ENCODE peak calls at places on chromosomes 2 and 18, in five cellular contexts. H is IMR-90, Z is neuronal stem cell, G is trophoblast cell, D is H1. M is an unnamed sample.
A peak's percentile ranks its signal among the peaks of the same experiment; 100 is the strongest.

GRCh38 chr2:45074713-45075112 is 65.5 kb upstream of the SIX2 start:
- DNase-seq in D (peak; percentile 34), Z (no peak), G (no peak), H (no peak), M (no peak)

GRCh38 chr2:85584354-85584856 is at the start of gene VAMP5:
- DNase-seq in Z (no peak), G (no peak), H (no peak), D (peak; percentile 64), M (no peak)

GRCh38 chr2:32558492-32558891 is 69.4 kb upstream of the TTC27 start:
- DNase-seq in H (no peak), D (no peak), Z (no peak), G (no peak), M (no peak)

GRCh38 chr2:64023485-64024258 is 4.4 kb upstream of the VPS54 start:
- DNase-seq in Z (no peak), D (no peak), G (no peak), H (no peak), M (no peak)

GRCh38 chr18:50695431-50696176 is 124.2 kb downstream of the MRO start:
- DNase-seq in Z (no peak), H (no peak), D (no peak), G (no peak), M (no peak)

GRCh38 chr2:222714361-222715256 is 43.2 kb downstream of the MOGAT1 start:
- DNase-seq in Z (no peak), D (no peak), H (no peak), G (no peak), M (peak; percentile 19)

GRCh38 chr2:42367835-42368234 is 6.8 kb upstream of the COX7A2L start:
- DNase-seq in D (no peak), G (no peak), Z (no peak), H (peak; percentile 12), M (no peak)

GRCh38 chr2:113831156-113831555 is 58.7 kb upstream of the ACTR3 start:
- DNase-seq in H (peak; percentile 13), G (peak; percentile 97), Z (no peak), D (no peak), M (peak; percentile 26)

GRCh38 chr2:48829569-48829968 is 74.0 kb upstream of the LHCGR start:
- DNase-seq in G (no peak), H (no peak), D (no peak), Z (no peak), M (no peak)

GRCh38 chr2:37379881-37380296 is 35.5 kb downstream of the QPCT start:
- DNase-seq in G (no peak), D (no peak), Z (no peak), H (no peak), M (no peak)

GRCh38 chr2:179818546-179818945 is 42.9 kb downstream of the ZNF385B start:
- DNase-seq in G (no peak), H (no peak), D (no peak), Z (no peak), M (no peak)

GRCh38 chr2:214410128-214410775 is 602 bp upstream of the VWC2L start:
- DNase-seq in D (no peak), Z (no peak), G (no peak), H (no peak), M (no peak)

GRCh38 chr2:217785544-217786045 is 217.2 kb downstream of the TNS1 start:
- DNase-seq in Z (peak; percentile 78), H (peak; percentile 60), D (peak; percentile 96), G (peak; percentile 55), M (peak; percentile 64)

GRCh38 chr2:197909377-197909776 is 105.0 kb downstream of the PLCL1 start:
- DNase-seq in Z (no peak), H (peak; percentile 97), D (no peak), G (peak; percentile 62), M (peak; percentile 22)

GRCh38 chr18:5842653-5843052 is 52.7 kb downstream of the TMEM200C start:
- DNase-seq in D (no peak), Z (no peak), G (no peak), H (no peak), M (no peak)

GRCh38 chr2:142037051-142037450 is 93.8 kb downstream of the LRP1B start:
- DNase-seq in G (no peak), H (no peak), D (no peak), Z (peak; percentile 31), M (peak; percentile 61)

DNA sequence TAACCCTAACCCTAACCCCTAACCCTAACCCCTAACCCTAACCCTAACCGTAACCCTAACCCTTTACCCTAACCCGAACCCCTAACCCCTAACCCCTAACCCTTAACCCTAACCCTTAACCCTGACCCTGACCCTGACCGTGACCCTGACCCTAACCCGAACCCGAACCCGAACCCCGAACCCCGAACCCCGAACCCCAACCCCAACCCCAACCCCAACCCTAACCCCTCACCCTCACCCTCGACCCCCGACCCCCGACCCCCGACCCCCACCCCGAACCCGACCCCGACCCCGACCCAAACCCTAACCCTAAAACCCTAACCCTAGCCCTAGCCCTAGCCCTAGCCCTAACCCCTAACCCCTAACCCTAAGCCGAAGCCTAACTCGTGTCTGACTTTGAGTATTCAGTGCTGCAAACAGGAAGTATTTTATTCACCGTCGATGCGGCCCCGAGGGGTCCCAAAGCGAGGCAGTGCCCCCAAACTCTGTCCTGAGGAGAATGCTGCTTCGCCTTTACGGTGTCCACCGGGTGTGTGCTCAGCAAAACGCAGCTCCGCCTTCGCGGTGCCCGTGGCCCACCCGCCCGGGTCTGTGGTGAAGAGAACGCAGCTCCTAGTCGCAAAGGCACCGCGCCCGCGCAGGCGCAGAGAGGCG is 36.0 kb downstream of the FAM110C start:
- DNase-seq in D (no peak), Z (no peak), G (peak; percentile 50), H (no peak), M (peak; percentile 4)
- H3K4me3 ChIP-seq in D (peak overlapping the region; percentile 29), Z (peak overlapping the region; percentile 48), G (no peak overlapping the region), H (no peak overlapping the region), M (no peak overlapping the region)

DNA sequence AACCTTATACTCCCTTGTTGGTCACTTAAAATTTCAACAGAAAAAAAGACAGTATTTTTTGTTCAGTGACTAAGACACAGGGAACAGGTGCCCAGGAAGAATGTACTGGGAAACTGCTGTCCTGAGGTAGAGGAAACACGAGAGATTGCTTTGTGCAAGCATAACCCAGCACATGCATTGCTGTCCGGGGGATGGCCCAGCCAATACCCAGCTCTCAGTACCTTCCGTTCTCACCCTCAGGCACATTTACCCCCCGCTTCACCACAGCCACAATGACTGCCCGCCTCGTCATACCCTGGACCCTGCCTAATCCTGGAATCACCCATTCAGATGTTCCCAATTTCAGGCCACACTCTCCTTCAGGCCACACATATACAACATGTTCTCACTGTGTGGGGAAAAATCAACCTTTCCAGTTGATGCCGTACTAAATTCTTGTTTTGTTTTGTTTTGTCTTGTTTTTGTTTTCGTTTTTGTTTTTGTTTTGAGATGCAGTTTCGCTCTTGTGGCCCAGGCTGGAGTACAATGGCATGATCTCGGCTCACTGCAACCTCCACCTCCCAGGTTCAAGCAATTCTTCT is 140.7 kb downstream of the ESCO1 start:
- DNase-seq in D (no peak), G (no peak), Z (no peak), H (no peak), M (no peak)
- H3K18ac ChIP-seq in D (no peak overlapping the region), G (no peak overlapping the region), Z (no peak overlapping the region), H (no peak overlapping the region), M (no peak overlapping the region)

GRCh38 chr2:28751956-28752607 is 452 bp downstream of the PPP1CB start:
- DNase-seq in Z (no peak), H (no peak), G (no peak), D (peak; percentile 80), M (no peak)

GRCh38 chr2:28753043-28753683 is 1.5 kb downstream of the PPP1CB start:
- DNase-seq in H (peak; percentile 81), Z (no peak), D (no peak), G (peak; percentile 75), M (peak; percentile 86)

GRCh38 chr2:28752608-28752984 is 966 bp downstream of the PPP1CB start:
- DNase-seq in D (no peak), Z (no peak), H (no peak), G (no peak), M (no peak)

GRCh38 chr2:28750316-28751101 is 1.1 kb upstream of the PPP1CB start:
- DNase-seq in Z (no peak), H (peak; percentile 50), D (no peak), G (no peak), M (peak; percentile 65)

GRCh38 chr2:28751102-28751955 is at the start of gene PPP1CB:
- DNase-seq in G (peak; percentile 98), Z (peak; percentile 91), H (peak; percentile 96), D (peak; percentile 91), M (peak; percentile 96)
- H4K91ac ChIP-seq in G (peak within 1 kb of the TSS; percentile 99), Z (no peak within 1 kb of the TSS), H (peak within 1 kb of the TSS; percentile 94), D (peak within 1 kb of the TSS; percentile 94), M (peak within 1 kb of the TSS; percentile 98)

GRCh38 chr2:72915907-72916742 is 1.2 kb upstream of the EMX1 start:
- DNase-seq in G (peak; percentile 53), H (no peak), D (peak; percentile 86), Z (peak; percentile 87), M (peak; percentile 42)
- H3K4me3 ChIP-seq in G (peak overlapping the region; percentile 25), H (no peak overlapping the region), D (peak overlapping the region; percentile 55), Z (peak overlapping the region; percentile 78), M (peak overlapping the region; percentile 33)

GRCh38 chr18:10453261-10453884 is 1.1 kb upstream of the APCDD1 start:
- DNase-seq in H (no peak), D (peak; percentile 59), Z (no peak), G (no peak), M (no peak)
- H3K18ac ChIP-seq in H (no peak overlapping the region), D (no peak overlapping the region), Z (peak overlapping the region; percentile 95), G (no peak overlapping the region), M (no peak overlapping the region)

GRCh38 chr2:237612527-237613357 is 14.6 kb upstream of the LRRFIP1 start:
- DNase-seq in H (no peak), D (no peak), G (no peak), Z (no peak), M (no peak)
- H4K91ac ChIP-seq in H (no peak overlapping the region), D (peak overlapping the region; percentile 99), G (peak overlapping the region; percentile 78), Z (no peak overlapping the region), M (peak overlapping the region; percentile 68)

M was measured in mesenchymal stem cell.